ENCODE peak calls at places on chromosomes 5 and 9, in six cellular contexts. T is psoas muscle, Y is body of pancreas, M is choroid plexus epithelial cell, I is BJ, U is fibroblast of mammary gland. H is an unnamed sample.
A peak's percentile ranks its signal among the peaks of the same experiment; 100 is the strongest.

GRCh38 chr5:137119321-137119720 is 379.8 kb downstream of the SPOCK1 start:
- DNase-seq in Y (no peak), I (peak; percentile 22), M (no peak), T (no peak), U (peak; percentile 12), H (no peak)

GRCh38 chr9:128575469-128575868 is 23.1 kb downstream of the SPTAN1 start:
- DNase-seq in Y (no peak), I (no peak), T (no peak), U (peak; percentile 34), M (peak; percentile 40), H (no peak)

GRCh38 chr9:95770653-95771131 is 104.8 kb upstream of the ERCC6L2 start:
- DNase-seq in U (no peak), T (no peak), M (no peak), Y (no peak), I (no peak), H (no peak)

GRCh38 chr9:99075246-99075912 is 29.5 kb upstream of the TGFBR1 start:
- DNase-seq in T (no peak), I (no peak), Y (no peak), M (peak; percentile 37), U (peak; percentile 43), H (peak; percentile 77)

GRCh38 chr9:127979333-127980055 is 1.3 kb downstream of the EEIG1 start:
- DNase-seq in T (peak; percentile 58), U (peak; percentile 45), M (peak; percentile 33), I (no peak), Y (no peak), H (peak; percentile 57)

GRCh38 chr5:59597690-59598546 is 295.6 kb downstream of the PDE4D start:
- DNase-seq in U (no peak), M (no peak), Y (no peak), T (no peak), I (no peak), H (no peak)

GRCh38 chr9:123990427-123990826 is 21.1 kb upstream of the LHX2 start:
- DNase-seq in U (no peak), I (no peak), M (no peak), Y (no peak), T (no peak), H (no peak)

GRCh38 chr5:119218830-119219782 is 136.7 kb upstream of the TNFAIP8 start:
- DNase-seq in M (peak; percentile 16), I (no peak), Y (no peak), T (no peak), U (peak; percentile 4), H (no peak)

GRCh38 chr9:134339183-134339806 is 13.0 kb downstream of the RXRA start:
- DNase-seq in M (no peak), U (peak; percentile 28), T (no peak), Y (peak; percentile 54), I (no peak), H (no peak)

GRCh38 chr5:56330167-56330566 is 97.0 kb upstream of the ANKRD55 start:
- DNase-seq in M (no peak), I (no peak), Y (no peak), U (no peak), T (no peak), H (no peak)

GRCh38 chr5:6484899-6485298 is 36.2 kb downstream of the UBE2QL1 start:
- DNase-seq in M (no peak), Y (no peak), T (no peak), U (no peak), I (no peak), H (no peak)

GRCh38 chr5:9375756-9376155 is 170.1 kb downstream of the SEMA5A start:
- DNase-seq in T (no peak), M (no peak), I (no peak), U (no peak), Y (no peak), H (no peak)

GRCh38 chr5:54845567-54845941 is 139.8 kb downstream of the ESM1 start:
- DNase-seq in Y (no peak), M (peak; percentile 67), U (peak; percentile 72), I (no peak), T (no peak), H (peak; percentile 45)

GRCh38 chr9:27534131-27534530 is 4.5 kb upstream of the MOB3B start:
- DNase-seq in U (no peak), I (no peak), M (no peak), T (no peak), Y (no peak), H (no peak)

GRCh38 chr9:37582548-37583157 is 6.5 kb upstream of the FBXO10 start:
- DNase-seq in Y (peak; percentile 31), T (no peak), M (peak; percentile 93), U (peak; percentile 82), I (no peak), H (peak; percentile 63)

GRCh38 chr9:34522091-34522887 is 501 bp downstream of the ENHO start:
- DNase-seq in M (no peak), T (no peak), U (no peak), Y (no peak), I (no peak), H (no peak)

GRCh38 chr5:77629553-77630245 is 8.8 kb downstream of the OTP start:
- DNase-seq in U (no peak), M (no peak), Y (no peak), I (no peak), T (no peak), H (no peak)

GRCh38 chr9:75083188-75083976 is 4.6 kb downstream of the NMRK1 start:
- DNase-seq in T (no peak), I (no peak), M (peak; percentile 36), U (no peak), Y (peak; percentile 60), H (no peak)

GRCh38 chr5:135976216-135976615 is 21.4 kb upstream of the LECT2 start:
- DNase-seq in T (no peak), Y (no peak), M (no peak), U (no peak), I (no peak), H (no peak)

GRCh38 chr5:135978212-135978631 is 23.4 kb upstream of the LECT2 start:
- DNase-seq in U (no peak), M (peak; percentile 10), I (no peak), Y (no peak), T (no peak), H (no peak)

GRCh38 chr5:135978993-135979392 is 24.2 kb upstream of the LECT2 start:
- DNase-seq in Y (no peak), M (no peak), T (no peak), U (no peak), I (no peak), H (no peak)

GRCh38 chr5:135979510-135979909 is 24.7 kb upstream of the LECT2 start:
- DNase-seq in Y (no peak), M (peak; percentile 90), I (peak; percentile 73), U (peak; percentile 94), T (no peak), H (peak; percentile 43)

GRCh38 chr5:135977375-135977928 is 22.7 kb upstream of the LECT2 start:
- DNase-seq in Y (peak; percentile 79), U (no peak), T (peak; percentile 74), M (peak; percentile 38), I (no peak), H (no peak)
- TF ChIP-seq CTCF in Y (peak; percentile 73), U (peak; percentile 5), T (peak; percentile 66), M (peak; percentile 58), I (no peak), H (peak; percentile 54)

DNA sequence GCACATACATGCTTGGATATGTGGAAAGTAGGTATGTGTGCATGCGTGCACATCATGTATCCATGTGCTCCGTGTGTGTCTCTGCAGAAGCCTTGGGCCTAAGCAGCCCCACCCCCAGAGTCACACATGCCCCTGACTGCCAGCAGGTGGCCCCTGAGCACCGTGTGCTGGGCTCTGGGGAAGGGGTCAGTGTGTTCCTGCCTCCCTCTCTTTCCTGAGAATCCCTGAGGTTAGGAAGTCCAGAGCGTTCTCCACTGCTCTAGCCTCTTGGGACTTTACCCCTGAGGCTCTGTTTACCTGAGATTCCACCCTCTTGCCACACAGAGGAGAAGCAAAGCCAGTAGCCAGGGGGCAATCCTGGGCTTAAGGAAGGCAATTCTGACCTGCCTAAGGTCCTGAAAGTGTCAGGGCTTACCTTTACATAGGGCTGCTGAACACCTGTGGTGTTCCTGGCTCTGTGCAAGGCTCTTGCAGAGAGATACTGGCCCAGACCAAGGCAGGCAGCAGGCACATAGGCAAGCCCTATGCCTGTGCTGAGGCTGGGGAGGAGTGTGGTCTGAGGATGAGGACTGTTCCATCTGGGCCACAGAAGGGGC is 207.3 kb downstream of the TMEM38B start:
- DNase-seq in I (no peak), M (peak; percentile 42), U (peak; percentile 25), Y (peak; percentile 6), T (peak; percentile 29), H (no peak)
- TF ChIP-seq CTCF in I (peak; percentile 61), M (peak; percentile 68), U (peak; percentile 40), Y (peak; percentile 30), T (peak; percentile 78), H (no peak)

GRCh38 chr5:108079754-108080153 is 302.1 kb downstream of the FBXL17 start:
- DNase-seq in U (peak; percentile 15), T (no peak), I (no peak), Y (no peak), M (peak; percentile 41), H (no peak)

GRCh38 chr5:108078882-108079281 is 303.0 kb downstream of the FBXL17 start:
- DNase-seq in Y (no peak), M (no peak), I (no peak), U (no peak), T (no peak), H (no peak)

GRCh38 chr5:108078345-108078744 is 303.6 kb downstream of the FBXL17 start:
- DNase-seq in U (no peak), M (no peak), I (no peak), Y (no peak), T (no peak), H (no peak)

GRCh38 chr5:108084105-108084504 is 297.8 kb downstream of the FBXL17 start:
- DNase-seq in T (no peak), M (peak; percentile 59), I (no peak), Y (no peak), U (peak; percentile 15), H (no peak)

GRCh38 chr5:108081707-108082106 is 300.2 kb downstream of the FBXL17 start:
- DNase-seq in Y (no peak), T (no peak), I (no peak), U (no peak), M (no peak), H (no peak)
- TF ChIP-seq CTCF in Y (no peak), T (no peak), I (no peak), U (no peak), M (no peak), H (no peak)

DNA sequence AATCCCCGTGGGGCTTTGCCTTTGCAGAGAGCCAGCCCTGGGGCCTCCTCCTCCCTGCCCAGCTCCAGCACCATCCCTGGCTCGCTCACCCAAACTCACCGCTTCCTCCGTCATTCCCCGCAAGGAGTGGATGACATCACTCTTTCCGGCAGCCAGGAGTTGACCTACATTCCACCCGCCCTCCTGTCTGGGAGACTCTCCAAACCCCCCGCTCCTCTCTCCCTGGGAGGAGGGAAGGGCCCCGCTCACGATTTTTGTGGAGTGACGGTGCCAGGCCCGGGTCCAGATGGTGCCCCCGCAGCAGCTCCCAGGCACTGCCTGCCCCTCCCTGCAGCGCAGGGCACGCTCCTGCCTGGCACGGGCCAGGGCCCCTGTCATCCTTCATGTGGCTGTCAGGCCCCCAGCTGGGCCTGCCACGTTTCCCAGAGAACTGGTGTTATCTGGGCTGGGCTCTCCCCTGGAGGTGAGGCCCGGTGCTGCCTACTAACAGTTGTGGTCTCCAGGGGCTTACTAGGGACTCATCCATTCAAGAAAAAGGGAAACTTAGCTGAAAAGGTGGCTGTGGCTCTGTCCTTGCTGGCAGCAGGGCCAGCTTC is 52.3 kb downstream of the NTNG2 start:
- DNase-seq in Y (peak; percentile 92), U (peak; percentile 79), T (peak; percentile 75), M (peak; percentile 84), I (peak; percentile 65), H (peak; percentile 74)
- TF ChIP-seq CTCF in Y (peak; percentile 61), U (no peak), T (no peak), M (peak; percentile 26), I (no peak), H (peak; percentile 11)

GRCh38 chr5:115601709-115602584 is at the start of gene TICAM2:
- DNase-seq in Y (peak; percentile 80), U (peak; percentile 81), T (peak; percentile 67), I (no peak), M (peak; percentile 61), H (peak; percentile 75)
- TF ChIP-seq CTCF in Y (peak; percentile 9), U (no peak), T (no peak), I (peak; percentile 2), M (peak; percentile 30), H (peak; percentile 52)